ENCODE peak calls at places on chromosomes 16 and 17, in eight cellular contexts. One of them, this sample, is unnamed.

GRCh38 chr17:79923974-79924638 is 84.9 kb upstream of the CBX4 start:
- DNase-seq in left ventricle myocardium inferior: no peak
- DNase-seq in lower lobe of right lung: no peak
- DNase-seq in IMR-90: peak; percentile 12
- DNase-seq in SK-N-SH: peak; percentile 78
- DNase-seq in heart left ventricle: no peak
- DNase-seq in lung: no peak
- DNase-seq in cardiac muscle cell: peak; percentile 83
- DNase-seq in this sample: no peak

GRCh38 chr17:74417178-74418045 is 14.5 kb upstream of the GPRC5C start:
- DNase-seq in left ventricle myocardium inferior: no peak
- DNase-seq in lower lobe of right lung: no peak
- DNase-seq in IMR-90: no peak
- DNase-seq in SK-N-SH: no peak
- DNase-seq in heart left ventricle: no peak
- DNase-seq in lung: no peak
- DNase-seq in cardiac muscle cell: no peak
- DNase-seq in this sample: no peak

GRCh38 chr17:17117923-17118322 is 75.7 kb downstream of the MPRIP start:
- DNase-seq in left ventricle myocardium inferior: no peak
- DNase-seq in lower lobe of right lung: no peak
- DNase-seq in IMR-90: no peak
- DNase-seq in SK-N-SH: no peak
- DNase-seq in heart left ventricle: peak; percentile 7
- DNase-seq in lung: no peak
- DNase-seq in cardiac muscle cell: no peak
- DNase-seq in this sample: no peak

GRCh38 chr16:68421076-68421475 is 27.2 kb downstream of the SMPD3 start:
- DNase-seq in left ventricle myocardium inferior: no peak
- DNase-seq in lower lobe of right lung: no peak
- DNase-seq in IMR-90: no peak
- DNase-seq in SK-N-SH: no peak
- DNase-seq in heart left ventricle: no peak
- DNase-seq in lung: no peak
- DNase-seq in cardiac muscle cell: no peak
- DNase-seq in this sample: no peak

GRCh38 chr16:64996641-64997040 is 125.2 kb downstream of the CDH11 start:
- DNase-seq in left ventricle myocardium inferior: no peak
- DNase-seq in lower lobe of right lung: no peak
- DNase-seq in IMR-90: no peak
- DNase-seq in SK-N-SH: no peak
- DNase-seq in heart left ventricle: no peak
- DNase-seq in lung: no peak
- DNase-seq in cardiac muscle cell: no peak
- DNase-seq in this sample: no peak

GRCh38 chr16:88060524-88061219 is 109.4 kb downstream of the BANP start:
- DNase-seq in left ventricle myocardium inferior: no peak
- DNase-seq in lower lobe of right lung: no peak
- DNase-seq in IMR-90: no peak
- DNase-seq in SK-N-SH: no peak
- DNase-seq in heart left ventricle: no peak
- DNase-seq in lung: no peak
- DNase-seq in cardiac muscle cell: no peak
- DNase-seq in this sample: no peak

GRCh38 chr16:4800290-4801041 is 2.0 kb downstream of the ROGDI start:
- DNase-seq in left ventricle myocardium inferior: peak; percentile 65
- DNase-seq in lower lobe of right lung: peak; percentile 81
- DNase-seq in IMR-90: no peak
- DNase-seq in SK-N-SH: no peak
- DNase-seq in heart left ventricle: peak; percentile 69
- DNase-seq in lung: peak; percentile 65
- DNase-seq in cardiac muscle cell: no peak
- DNase-seq in this sample: peak; percentile 83

GRCh38 chr17:81566461-81567126 is 14.4 kb upstream of the FAAP100 start:
- DNase-seq in left ventricle myocardium inferior: peak; percentile 61
- DNase-seq in lower lobe of right lung: no peak
- DNase-seq in IMR-90: peak; percentile 93
- DNase-seq in SK-N-SH: peak; percentile 70
- DNase-seq in heart left ventricle: peak; percentile 62
- DNase-seq in lung: peak; percentile 57
- DNase-seq in cardiac muscle cell: no peak
- DNase-seq in this sample: peak; percentile 63

GRCh38 chr17:72926171-72926570 is 166.3 kb downstream of the SLC39A11 start:
- DNase-seq in left ventricle myocardium inferior: no peak
- DNase-seq in lower lobe of right lung: no peak
- DNase-seq in IMR-90: peak; percentile 41
- DNase-seq in SK-N-SH: no peak
- DNase-seq in heart left ventricle: no peak
- DNase-seq in lung: no peak
- DNase-seq in cardiac muscle cell: no peak
- DNase-seq in this sample: no peak

GRCh38 chr16:19418200-19418599 is 517 bp downstream of the TMC5 start:
- DNase-seq in left ventricle myocardium inferior: no peak
- DNase-seq in lower lobe of right lung: no peak
- DNase-seq in IMR-90: no peak
- DNase-seq in SK-N-SH: no peak
- DNase-seq in heart left ventricle: no peak
- DNase-seq in lung: no peak
- DNase-seq in cardiac muscle cell: no peak
- DNase-seq in this sample: no peak

GRCh38 chr17:17722081-17722905 is 41.0 kb downstream of the RAI1 start:
- DNase-seq in left ventricle myocardium inferior: no peak
- DNase-seq in lower lobe of right lung: no peak
- DNase-seq in IMR-90: peak; percentile 58
- DNase-seq in SK-N-SH: peak; percentile 60
- DNase-seq in heart left ventricle: no peak
- DNase-seq in lung: no peak
- DNase-seq in cardiac muscle cell: peak; percentile 39
- DNase-seq in this sample: peak; percentile 75

GRCh38 chr16:86457621-86458456 is 52.5 kb upstream of the FOXF1 start:
- DNase-seq in left ventricle myocardium inferior: no peak
- DNase-seq in lower lobe of right lung: no peak
- DNase-seq in IMR-90: peak; percentile 99
- DNase-seq in SK-N-SH: no peak
- DNase-seq in heart left ventricle: peak; percentile 43
- DNase-seq in lung: no peak
- DNase-seq in cardiac muscle cell: no peak
- DNase-seq in this sample: no peak

GRCh38 chr17:31495049-31495885 is 103.8 kb downstream of the RAB11FIP4 start:
- DNase-seq in left ventricle myocardium inferior: no peak
- DNase-seq in lower lobe of right lung: no peak
- DNase-seq in IMR-90: no peak
- DNase-seq in SK-N-SH: peak; percentile 50
- DNase-seq in heart left ventricle: no peak
- DNase-seq in lung: no peak
- DNase-seq in cardiac muscle cell: no peak
- DNase-seq in this sample: no peak

GRCh38 chr16:12976936-12977335 is 75.5 kb downstream of the SHISA9 start:
- DNase-seq in left ventricle myocardium inferior: no peak
- DNase-seq in lower lobe of right lung: no peak
- DNase-seq in IMR-90: no peak
- DNase-seq in SK-N-SH: no peak
- DNase-seq in heart left ventricle: no peak
- DNase-seq in lung: no peak
- DNase-seq in cardiac muscle cell: no peak
- DNase-seq in this sample: no peak

GRCh38 chr16:16051132-16051531 is 101.7 kb downstream of the ABCC1 start:
- DNase-seq in left ventricle myocardium inferior: no peak
- DNase-seq in lower lobe of right lung: no peak
- DNase-seq in IMR-90: no peak
- DNase-seq in SK-N-SH: no peak
- DNase-seq in heart left ventricle: no peak
- DNase-seq in lung: no peak
- DNase-seq in cardiac muscle cell: no peak
- DNase-seq in this sample: no peak

DNA sequence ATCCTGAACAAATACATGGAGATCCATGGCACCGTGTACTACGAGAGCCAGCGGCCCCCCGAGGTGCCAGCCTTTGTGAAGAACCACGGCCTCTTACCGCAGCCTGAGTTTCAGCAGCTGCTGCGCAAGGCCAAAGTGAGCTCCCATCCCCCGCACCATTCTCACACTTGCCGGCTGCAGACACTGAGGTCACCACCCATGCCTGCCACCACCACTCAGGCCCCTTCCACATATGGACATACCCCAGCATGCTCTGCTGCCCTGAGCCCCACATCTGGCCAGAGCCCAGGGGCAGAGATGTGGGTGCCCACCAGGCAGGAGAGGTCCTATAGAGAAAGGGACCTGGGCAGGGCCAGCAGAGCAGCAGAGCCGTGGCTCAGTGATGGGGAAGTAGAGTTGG is 69.8 kb downstream of the MGAT5B start:
- DNase-seq in left ventricle myocardium inferior: no peak
- DNase-seq in lower lobe of right lung: no peak
- DNase-seq in IMR-90: no peak
- DNase-seq in SK-N-SH: no peak
- DNase-seq in heart left ventricle: no peak
- DNase-seq in lung: no peak
- DNase-seq in cardiac muscle cell: no peak
- DNase-seq in this sample: no peak
- H3K4me3 ChIP-seq in left ventricle myocardium inferior: no peak overlapping the region
- H3K4me3 ChIP-seq in lower lobe of right lung: no peak overlapping the region
- H3K4me3 ChIP-seq in IMR-90: no peak overlapping the region
- H3K4me3 ChIP-seq in SK-N-SH: no peak overlapping the region
- H3K4me3 ChIP-seq in heart left ventricle: no peak overlapping the region
- H3K4me3 ChIP-seq in lung: no peak overlapping the region
- H3K4me3 ChIP-seq in cardiac muscle cell: no peak overlapping the region
- H3K4me3 ChIP-seq in this sample: no peak overlapping the region

DNA sequence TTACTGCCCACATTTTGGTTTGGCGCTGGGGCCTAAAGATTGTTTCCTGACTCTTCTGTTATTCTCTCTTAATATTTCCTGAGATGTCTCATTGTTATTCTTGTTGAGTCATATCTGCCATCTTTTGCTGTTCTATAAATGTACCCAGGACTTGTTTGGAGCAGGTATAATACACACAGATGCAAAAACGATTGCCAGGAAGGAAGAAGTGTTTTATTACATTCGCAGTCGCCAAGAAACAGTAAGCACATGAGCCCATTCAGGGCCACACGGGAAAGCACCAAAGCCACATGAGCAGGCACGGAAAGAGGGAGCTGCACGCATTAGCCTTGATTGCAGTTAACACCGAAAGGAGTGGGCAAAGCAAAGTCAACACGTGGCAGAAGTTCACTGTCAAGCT is 70.2 kb downstream of the ARHGAP44 start:
- DNase-seq in left ventricle myocardium inferior: no peak
- DNase-seq in lower lobe of right lung: no peak
- DNase-seq in IMR-90: peak; percentile 13
- DNase-seq in SK-N-SH: no peak
- DNase-seq in heart left ventricle: no peak
- DNase-seq in lung: no peak
- DNase-seq in cardiac muscle cell: no peak
- DNase-seq in this sample: no peak
- H3K27ac ChIP-seq in left ventricle myocardium inferior: no peak overlapping the region
- H3K27ac ChIP-seq in lower lobe of right lung: no peak overlapping the region
- H3K27ac ChIP-seq in IMR-90: no peak overlapping the region
- H3K27ac ChIP-seq in SK-N-SH: no peak overlapping the region
- H3K27ac ChIP-seq in heart left ventricle: no peak overlapping the region
- H3K27ac ChIP-seq in lung: no peak overlapping the region
- H3K27ac ChIP-seq in cardiac muscle cell: no peak overlapping the region
- H3K27ac ChIP-seq in this sample: no peak overlapping the region

GRCh38 chr16:57373117-57373947 is 1.0 kb downstream of the CX3CL1 start:
- DNase-seq in left ventricle myocardium inferior: no peak
- DNase-seq in lower lobe of right lung: no peak
- DNase-seq in IMR-90: no peak
- DNase-seq in SK-N-SH: no peak
- DNase-seq in heart left ventricle: no peak
- DNase-seq in lung: no peak
- DNase-seq in cardiac muscle cell: no peak
- DNase-seq in this sample: no peak

GRCh38 chr16:57374067-57374534 is 1.8 kb downstream of the CX3CL1 start:
- DNase-seq in left ventricle myocardium inferior: no peak
- DNase-seq in lower lobe of right lung: no peak
- DNase-seq in IMR-90: peak; percentile 62
- DNase-seq in SK-N-SH: no peak
- DNase-seq in heart left ventricle: no peak
- DNase-seq in lung: no peak
- DNase-seq in cardiac muscle cell: no peak
- DNase-seq in this sample: peak; percentile 78

GRCh38 chr16:57376313-57376818 is 4.1 kb downstream of the CX3CL1 start:
- DNase-seq in left ventricle myocardium inferior: no peak
- DNase-seq in lower lobe of right lung: no peak
- DNase-seq in IMR-90: no peak
- DNase-seq in SK-N-SH: no peak
- DNase-seq in heart left ventricle: no peak
- DNase-seq in lung: no peak
- DNase-seq in cardiac muscle cell: no peak
- DNase-seq in this sample: no peak

GRCh38 chr16:57371494-57372371 is 557 bp upstream of the CX3CL1 start:
- DNase-seq in left ventricle myocardium inferior: no peak
- DNase-seq in lower lobe of right lung: peak; percentile 30
- DNase-seq in IMR-90: no peak
- DNase-seq in SK-N-SH: no peak
- DNase-seq in heart left ventricle: peak; percentile 77
- DNase-seq in lung: no peak
- DNase-seq in cardiac muscle cell: no peak
- DNase-seq in this sample: no peak

GRCh38 chr16:57372372-57373116 is at the start of gene CX3CL1:
- DNase-seq in left ventricle myocardium inferior: peak; percentile 60
- DNase-seq in lower lobe of right lung: peak; percentile 62
- DNase-seq in IMR-90: peak; percentile 39
- DNase-seq in SK-N-SH: peak; percentile 92
- DNase-seq in heart left ventricle: no peak
- DNase-seq in lung: peak; percentile 53
- DNase-seq in cardiac muscle cell: peak; percentile 69
- DNase-seq in this sample: peak; percentile 81
- TF ChIP-seq CTCF in left ventricle myocardium inferior: peak; percentile 39
- TF ChIP-seq CTCF in lower lobe of right lung: peak; percentile 40
- TF ChIP-seq CTCF in IMR-90: no peak
- TF ChIP-seq CTCF in SK-N-SH: peak; percentile 25
- TF ChIP-seq CTCF in heart left ventricle: peak; percentile 30
- TF ChIP-seq CTCF in lung: peak; percentile 5
- TF ChIP-seq CTCF in cardiac muscle cell: peak; percentile 6
- TF ChIP-seq CTCF in this sample: peak; percentile 15

DNA sequence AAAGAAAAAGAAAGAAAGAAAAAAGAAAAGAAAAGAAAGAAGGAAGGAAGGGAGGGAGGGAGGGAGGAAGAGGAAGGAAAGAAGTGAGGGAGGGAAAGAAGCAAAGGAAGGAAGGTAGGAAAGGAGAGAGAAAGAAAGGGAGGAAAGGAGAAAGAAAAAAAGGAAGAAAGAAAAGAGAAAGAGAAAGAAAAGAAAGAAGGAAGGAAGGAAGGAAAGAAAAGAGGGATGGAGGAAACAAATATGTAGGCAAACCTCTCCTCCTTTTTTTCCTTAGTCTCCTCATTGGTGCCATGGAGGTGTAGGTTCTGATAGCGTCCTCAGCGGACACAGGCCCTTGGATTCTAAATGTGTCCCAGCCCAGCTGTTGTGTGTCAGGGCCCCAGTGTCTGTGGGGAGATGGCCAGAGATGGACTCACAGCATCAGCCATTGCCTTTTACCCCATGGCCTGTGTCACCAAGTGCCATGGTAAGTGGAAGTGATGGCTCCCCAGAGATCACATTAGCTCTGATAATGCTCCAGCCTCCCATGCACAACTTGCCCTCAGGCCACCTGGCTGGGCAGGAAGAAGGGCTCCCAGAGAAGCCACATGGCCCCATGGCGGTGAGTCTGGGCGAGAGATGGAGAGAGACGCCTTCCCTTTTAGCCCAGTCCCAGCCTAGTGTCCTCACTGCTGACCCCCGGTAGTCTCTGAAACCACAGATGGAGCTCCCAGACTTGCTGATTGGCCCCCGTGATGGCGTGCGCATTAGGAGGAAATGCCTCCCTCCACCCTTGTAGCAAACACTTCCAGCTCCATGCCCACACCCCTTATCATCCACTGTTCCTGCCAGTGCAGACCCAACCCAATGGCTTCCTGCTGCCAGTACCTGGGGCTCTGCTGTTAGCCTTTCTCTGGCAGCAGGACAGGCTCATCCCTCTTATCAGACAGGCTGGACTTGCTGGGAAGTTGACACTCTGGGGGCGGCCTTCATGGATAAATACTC is 3.7 kb upstream of the SLC6A2 start:
- DNase-seq in left ventricle myocardium inferior: no peak
- DNase-seq in lower lobe of right lung: no peak
- DNase-seq in IMR-90: no peak
- DNase-seq in SK-N-SH: peak; percentile 81
- DNase-seq in heart left ventricle: no peak
- DNase-seq in lung: no peak
- DNase-seq in cardiac muscle cell: no peak
- DNase-seq in this sample: no peak
- H3K4me3 ChIP-seq in left ventricle myocardium inferior: no peak overlapping the region
- H3K4me3 ChIP-seq in lower lobe of right lung: no peak overlapping the region
- H3K4me3 ChIP-seq in IMR-90: no peak overlapping the region
- H3K4me3 ChIP-seq in SK-N-SH: no peak overlapping the region
- H3K4me3 ChIP-seq in heart left ventricle: no peak overlapping the region
- H3K4me3 ChIP-seq in lung: no peak overlapping the region
- H3K4me3 ChIP-seq in cardiac muscle cell: no peak overlapping the region
- H3K4me3 ChIP-seq in this sample: no peak overlapping the region

This sample was measured in dorsolateral prefrontal cortex.